ENCODE peak calls at places on chromosomes 16 and 17, in four cellular contexts. H, R, G and A are unnamed samples.
A peak's percentile ranks its signal among the peaks of the same experiment; 100 is the strongest.

GRCh38 chr17:4679652-4680051 is 24.3 kb downstream of the PELP1 start:
- DNase-seq in H (no peak), R (no peak), G (peak; percentile 74), A (no peak)

GRCh38 chr17:18314059-18314730 is 599 bp downstream of the TOP3A start:
- DNase-seq in H (peak; percentile 35), R (no peak), G (no peak), A (no peak)

GRCh38 chr16:76535-77272 is 1.3 kb upstream of the MPG start:
- DNase-seq in H (peak; percentile 85), R (no peak), G (peak; percentile 48), A (peak; percentile 80)

GRCh38 chr17:57470906-57471305 is 214.6 kb downstream of the MSI2 start:
- DNase-seq in H (no peak), R (peak; percentile 30), G (no peak), A (no peak)

GRCh38 chr17:64497565-64498035 is 746 bp upstream of the POLG2 start:
- DNase-seq in H (no peak), R (no peak), G (no peak), A (no peak)

GRCh38 chr17:2238432-2239169 is 65.0 kb downstream of the SMG6 start:
- DNase-seq in H (no peak), R (no peak), G (no peak), A (no peak)

GRCh38 chr16:14553447-14553846 is 76.6 kb downstream of the PARN start:
- DNase-seq in H (no peak), R (no peak), G (no peak), A (no peak)

GRCh38 chr16:68091604-68092261 is 6.6 kb downstream of the NFATC3 start:
- DNase-seq in H (no peak), R (no peak), G (no peak), A (no peak)

GRCh38 chr16:9797306-9797705 is 384.9 kb downstream of the GRIN2A start:
- DNase-seq in H (no peak), R (no peak), G (no peak), A (no peak)

GRCh38 chr16:57130950-57131321 is 38.6 kb downstream of the CPNE2 start:
- DNase-seq in H (no peak), R (no peak), G (no peak), A (no peak)

GRCh38 chr16:81744385-81744784 is 34.7 kb upstream of the PLCG2 start:
- DNase-seq in H (no peak), R (no peak), G (no peak), A (no peak)

GRCh38 chr17:180380-181212 is 854 bp downstream of the DOC2B start:
- DNase-seq in H (no peak), R (no peak), G (no peak), A (no peak)

GRCh38 chr16:74605746-74606520 is 981 bp downstream of the GLG1 start:
- DNase-seq in H (no peak), R (no peak), G (no peak), A (no peak)

GRCh38 chr17:46888727-46889126 is 34.2 kb upstream of the GOSR2 start:
- DNase-seq in H (no peak), R (no peak), G (no peak), A (no peak)

DNA sequence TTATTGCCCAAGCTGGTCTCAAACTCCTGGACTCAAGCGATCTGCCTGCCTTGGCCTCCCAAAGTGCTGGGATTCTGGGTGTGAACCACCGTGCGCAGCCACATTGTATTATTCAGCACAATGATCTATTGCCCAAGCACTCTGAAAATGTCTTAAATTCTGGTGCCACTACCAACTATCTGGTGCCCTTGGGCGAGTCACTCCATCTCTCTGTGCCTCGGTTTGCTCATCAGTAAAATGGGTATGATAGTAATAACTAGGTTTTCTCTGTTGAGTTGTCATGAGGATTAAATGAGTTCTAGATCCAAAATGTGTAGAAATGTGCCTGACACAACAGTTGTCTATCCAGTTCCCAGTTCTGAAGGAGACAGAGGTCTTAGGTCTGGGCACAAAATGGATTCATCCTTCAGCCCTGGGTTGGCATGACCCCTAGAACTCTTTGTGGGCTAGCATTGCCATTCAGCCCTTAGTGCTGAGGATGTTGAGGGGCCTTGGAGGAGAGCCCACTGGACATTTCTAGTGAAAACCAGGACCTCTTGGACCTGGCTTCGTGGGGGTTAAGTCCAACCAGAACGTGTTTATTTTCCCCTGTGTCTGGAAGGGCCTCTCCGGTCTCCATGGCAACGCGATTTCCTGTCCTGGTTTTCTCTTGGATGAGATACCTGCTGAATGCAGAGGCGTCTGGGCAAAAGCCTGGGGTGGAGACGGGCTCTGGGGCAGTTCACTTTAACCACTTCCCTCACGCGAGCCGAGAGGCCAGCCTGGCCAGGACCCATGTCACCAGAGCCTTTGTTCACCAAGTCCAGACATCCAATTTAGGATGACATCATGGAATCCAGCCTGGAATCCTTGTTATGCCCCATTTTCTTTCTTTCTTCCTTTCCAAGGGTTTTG is 43.7 kb upstream of the TNRC6A start:
- DNase-seq in H (peak; percentile 83), R (no peak), G (peak; percentile 58), A (no peak)
- H3K4me3 ChIP-seq in H (no peak overlapping the region), R (no peak overlapping the region), G (no peak overlapping the region), A (no peak overlapping the region)

DNA sequence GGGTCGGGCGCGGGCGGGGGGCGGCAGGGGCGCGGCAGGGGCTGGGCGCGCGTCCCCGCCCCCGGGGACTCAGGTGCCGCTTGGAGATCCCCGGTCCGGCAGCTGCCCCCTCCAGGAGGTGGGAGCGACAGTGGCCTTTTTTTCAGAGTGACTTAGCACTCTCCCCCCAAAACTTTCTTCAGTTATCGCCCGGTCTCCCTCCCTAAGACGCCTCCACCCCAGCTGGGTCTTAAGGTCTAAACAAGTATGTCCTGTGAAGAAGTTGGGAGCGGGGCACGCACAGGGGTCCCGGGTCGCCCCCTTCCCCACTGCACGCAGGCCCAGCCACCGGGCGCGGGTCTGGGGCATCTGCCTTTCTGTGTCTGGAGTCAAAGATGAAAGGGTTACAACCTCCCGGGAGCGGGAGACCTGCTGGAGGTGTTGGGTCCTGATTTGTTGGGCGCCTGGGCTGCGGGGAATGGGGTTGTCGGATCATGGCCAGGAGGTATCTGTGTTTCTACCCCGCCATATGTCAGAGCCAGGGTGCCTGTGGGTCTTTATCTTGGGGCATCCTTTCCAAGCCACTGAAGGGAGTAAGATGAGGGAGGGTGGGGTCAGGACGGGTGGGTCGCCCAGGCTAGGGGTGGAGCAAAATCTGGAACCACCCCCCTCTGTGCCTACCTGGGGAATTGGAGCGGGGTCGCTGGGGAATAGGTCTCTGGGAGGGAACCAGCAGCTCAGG is 748 bp downstream of the FMNL1 start:
- DNase-seq in H (no peak), R (peak; percentile 86), G (no peak), A (no peak)
- H3K4me3 ChIP-seq in H (peak overlapping the region; percentile 36), R (peak overlapping the region; percentile 57), G (peak overlapping the region; percentile 97), A (peak overlapping the region; percentile 64)

GRCh38 chr17:43917016-43917347 is 9.6 kb upstream of the MPP2 start:
- DNase-seq in H (no peak), R (no peak), G (no peak), A (no peak)
- H3K4me3 ChIP-seq in H (no peak overlapping the region), R (peak overlapping the region; percentile 41), G (no peak overlapping the region), A (peak overlapping the region; percentile 51)

GRCh38 chr17:59848385-59848668 is 44.4 kb downstream of the TUBD1 start:
- DNase-seq in H (no peak), R (no peak), G (no peak), A (no peak)

GRCh38 chr17:59846391-59847165 is 46.2 kb downstream of the TUBD1 start:
- DNase-seq in H (peak; percentile 60), R (no peak), G (peak; percentile 84), A (peak; percentile 71)

GRCh38 chr17:59844884-59845594 is 47.7 kb downstream of the TUBD1 start:
- DNase-seq in H (no peak), R (no peak), G (no peak), A (no peak)

GRCh38 chr17:59842901-59843652 is 49.7 kb downstream of the TUBD1 start:
- DNase-seq in H (no peak), R (no peak), G (peak; percentile 70), A (peak; percentile 71)

GRCh38 chr17:59845595-59846390 is 47.0 kb downstream of the TUBD1 start:
- DNase-seq in H (no peak), R (no peak), G (peak; percentile 72), A (no peak)
- H3K4me3 ChIP-seq in H (no peak overlapping the region), R (no peak overlapping the region), G (peak overlapping the region; percentile 13), A (no peak overlapping the region)

GRCh38 chr17:82457071-82457789 is 1.3 kb upstream of the NARF start:
- DNase-seq in H (no peak), R (no peak), G (no peak), A (no peak)
- H3K4me3 ChIP-seq in H (peak overlapping the region; percentile 97), R (no peak overlapping the region), G (peak overlapping the region; percentile 74), A (peak overlapping the region; percentile 89)

GRCh38 chr17:17201271-17201670 is 4.9 kb downstream of the PLD6 start:
- DNase-seq in H (no peak), R (no peak), G (no peak), A (no peak)

GRCh38 chr17:17203173-17203730 is 2.9 kb downstream of the PLD6 start:
- DNase-seq in H (no peak), R (no peak), G (no peak), A (no peak)

GRCh38 chr17:17200311-17200710 is 5.8 kb downstream of the PLD6 start:
- DNase-seq in H (no peak), R (no peak), G (no peak), A (no peak)

GRCh38 chr17:17201907-17202306 is 4.2 kb downstream of the PLD6 start:
- DNase-seq in H (no peak), R (no peak), G (no peak), A (no peak)

DNA sequence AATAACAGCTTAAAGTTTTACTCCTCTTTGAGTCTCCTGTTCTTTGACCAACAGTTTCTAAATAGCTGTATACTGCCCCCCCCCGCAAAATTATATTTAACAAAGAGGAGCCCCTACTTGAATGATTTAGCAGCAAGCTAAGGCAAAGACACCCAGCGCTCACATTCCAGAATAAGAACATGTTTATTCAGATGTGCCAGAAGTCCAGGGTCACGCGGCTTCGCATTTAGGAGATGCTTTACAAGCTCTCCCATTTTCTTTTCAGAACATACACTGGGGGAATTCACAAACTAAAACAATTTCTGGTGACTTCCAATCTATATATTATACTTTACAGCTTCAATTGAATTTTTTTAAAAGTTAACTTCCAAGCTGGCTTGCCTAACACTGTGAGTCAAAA is 5.3 kb downstream of the PLD6 start:
- DNase-seq in H (peak; percentile 51), R (no peak), G (no peak), A (no peak)
- H3K4me3 ChIP-seq in H (no peak overlapping the region), R (no peak overlapping the region), G (no peak overlapping the region), A (no peak overlapping the region)